ENCODE peak calls at places on chromosomes 11 and 22, in six cellular contexts. W, T, J, U, V and H are unnamed samples. For H4K20me1, the result is how much of the 10 kb centered on the place peaks cover.

GRCh38 chr11:71247551-71248250 is 4.7 kb downstream of the SHANK2 start:
- DNase-seq in W (peak), T (peak), J (no peak), U (no peak), V (no peak), H (no peak)

GRCh38 chr22:43391306-43391705 is 20.5 kb upstream of the MPPED1 start:
- DNase-seq in W (no peak), T (no peak), J (no peak), U (no peak), V (peak), H (no peak)

GRCh38 chr11:28009383-28009782 is 98.6 kb downstream of the KIF18A start:
- DNase-seq in W (no peak), T (no peak), J (no peak), U (peak), V (no peak), H (no peak)

GRCh38 chr11:101993172-101993571 is 54.1 kb upstream of the CFAP300 start:
- DNase-seq in W (no peak), T (no peak), J (no peak), U (no peak), V (no peak), H (no peak)

GRCh38 chr11:132898021-132898420 is 634.3 kb downstream of the OPCML start:
- DNase-seq in W (no peak), T (no peak), J (no peak), U (no peak), V (no peak), H (no peak)

GRCh38 chr11:30406978-30407762 is 84.3 kb downstream of the ARL14EP start:
- DNase-seq in W (peak), T (peak), J (no peak), U (peak), V (no peak), H (no peak)

GRCh38 chr11:66607126-66607834 is 9.2 kb upstream of the RBM14 start:
- DNase-seq in W (no peak), T (no peak), J (no peak), U (no peak), V (peak), H (no peak)

GRCh38 chr11:125338435-125338834 is 157.6 kb downstream of the FEZ1 start:
- DNase-seq in W (no peak), T (no peak), J (no peak), U (no peak), V (no peak), H (no peak)

GRCh38 chr11:64352099-64353005 is 6.6 kb upstream of the RPS6KA4 start:
- DNase-seq in W (no peak), T (no peak), J (no peak), U (no peak), V (peak), H (no peak)

GRCh38 chr22:49979587-49980264 is 19.2 kb downstream of the PIM3 start:
- DNase-seq in W (peak), T (peak), J (no peak), U (peak), V (peak), H (peak)

GRCh38 chr22:20569059-20570058 is 61.9 kb downstream of the MED15 start:
- DNase-seq in W (no peak), T (no peak), J (peak), U (peak), V (peak), H (no peak)

GRCh38 chr22:17120281-17120680 is 879 bp downstream of the TMEM121B start:
- DNase-seq in W (peak), T (peak), J (no peak), U (no peak), V (peak), H (peak)

GRCh38 chr11:2661173-2662023 is 38.4 kb downstream of the KCNQ1OT1 start:
- DNase-seq in W (no peak), T (no peak), J (no peak), U (no peak), V (no peak), H (no peak)

GRCh38 chr11:16511109-16511806 is 154.9 kb upstream of the SOX6 start:
- DNase-seq in W (no peak), T (no peak), J (no peak), U (peak), V (peak), H (no peak)

GRCh38 chr11:83721286-83721685 is 435.1 kb upstream of the CCDC90B start:
- DNase-seq in W (no peak), T (no peak), J (no peak), U (peak), V (no peak), H (no peak)

GRCh38 chr22:33372875-33373274 is 314.7 kb upstream of the SYN3 start:
- DNase-seq in W (no peak), T (no peak), J (no peak), U (no peak), V (no peak), H (no peak)

DNA sequence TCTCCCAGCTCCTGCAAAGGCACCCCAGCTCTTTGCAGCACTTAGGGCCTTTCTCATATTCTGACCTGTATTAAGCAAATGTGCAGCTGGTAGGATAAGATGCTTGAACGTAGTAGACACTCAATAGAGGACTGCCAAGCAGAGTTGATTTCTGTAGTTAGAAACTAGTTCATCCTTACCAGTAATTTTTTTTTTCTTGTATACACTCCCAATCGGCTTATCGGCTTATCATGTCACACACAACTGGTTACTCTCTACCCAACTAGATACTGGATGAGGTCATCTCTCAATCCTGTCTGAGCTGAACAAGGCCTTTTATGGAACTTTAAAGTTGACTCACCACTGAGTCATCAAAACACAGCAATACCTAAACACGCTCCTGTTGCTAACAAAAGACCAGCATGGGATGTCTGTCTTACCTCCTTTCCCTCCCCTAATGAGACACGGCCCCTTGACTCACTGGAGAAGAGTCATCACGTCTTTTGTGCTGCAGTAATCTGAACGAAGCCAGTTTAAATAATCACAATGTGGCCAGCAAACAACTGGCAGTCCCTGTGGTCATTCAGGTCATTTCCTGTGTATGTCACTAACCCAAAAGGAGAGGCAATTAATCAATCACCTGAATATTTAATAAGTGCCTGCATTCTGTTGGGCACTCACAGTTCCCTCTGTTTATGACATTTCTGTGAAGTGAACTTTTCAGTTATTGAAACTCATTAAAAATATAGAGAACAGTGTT is 7.5 kb upstream of the WEE1 start:
- DNase-seq in W (peak), T (peak), J (peak), U (peak), V (peak), H (peak)
- TF ChIP-seq EZH2phosphoT487 in W (no peak), T (no peak), J (no peak), U (no peak), V (no peak), H (no peak)

DNA sequence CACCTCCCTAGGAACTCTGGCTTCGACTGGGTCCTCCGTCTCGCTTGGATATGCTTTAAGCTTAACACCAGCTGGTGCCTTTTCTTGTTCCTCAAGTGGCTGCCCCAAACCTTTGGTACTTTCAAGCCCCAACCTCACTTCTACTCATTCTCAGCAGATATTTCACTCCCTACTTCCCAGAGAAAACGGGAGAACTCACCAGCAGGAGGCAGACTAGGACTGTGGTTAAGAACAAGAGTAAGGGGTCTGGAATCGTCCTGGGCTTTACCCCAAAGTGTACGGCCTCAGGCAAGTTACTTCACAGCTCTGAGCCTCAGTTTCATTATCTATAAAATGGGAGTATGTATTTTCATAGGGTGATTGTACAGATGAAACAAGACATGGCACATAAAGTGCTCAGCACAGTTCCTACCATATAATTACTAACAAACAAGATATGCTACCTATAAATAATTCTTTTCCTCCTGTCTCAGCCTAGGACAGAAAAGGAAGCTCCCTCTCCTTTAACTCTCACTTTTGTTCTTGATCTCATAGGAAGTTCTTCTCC is 37.8 kb downstream of the PAMR1 start:
- DNase-seq in W (peak), T (peak), J (peak), U (peak), V (peak), H (no peak)
- TF ChIP-seq CTCF in W (peak), T (peak), J (peak), U (peak), V (peak), H (peak)

DNA sequence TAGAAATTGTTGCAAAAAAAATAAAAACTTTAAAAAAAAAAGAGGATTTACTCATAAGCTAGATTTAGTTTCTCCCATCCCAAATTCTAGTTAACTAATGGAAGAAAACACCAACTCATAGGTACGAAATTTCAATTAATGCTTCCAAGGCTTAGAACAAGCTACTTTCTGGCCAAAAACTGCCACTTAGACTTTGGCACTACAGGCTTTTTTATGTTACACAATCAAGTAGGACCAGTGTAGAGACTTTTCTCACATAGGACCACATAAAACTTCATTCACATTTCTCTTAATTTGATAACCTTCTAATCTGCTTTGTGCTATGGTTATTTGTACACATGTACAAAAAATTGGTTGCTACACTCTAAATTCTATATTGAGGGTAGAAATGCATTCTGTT is 3.1 kb downstream of the ST13 start:
- DNase-seq in W (no peak), T (no peak), J (no peak), U (no peak), V (no peak), H (no peak)
- H4K20me1 ChIP-seq in W (under half), T (half or more), J (under half), U (under half), V (half or more), H (under half)

GRCh38 chr22:37309221-37310074 is 27.1 kb downstream of the CYTH4 start:
- DNase-seq in W (no peak), T (no peak), J (no peak), U (no peak), V (no peak), H (no peak)
- TF ChIP-seq EZH2phosphoT487 in W (no peak), T (no peak), J (no peak), U (no peak), V (no peak), H (no peak)

GRCh38 chr11:65473275-65473860 is 25.5 kb upstream of the MALAT1 start:
- DNase-seq in W (no peak), T (no peak), J (no peak), U (no peak), V (no peak), H (no peak)

GRCh38 chr11:65471410-65471762 is 27.5 kb upstream of the MALAT1 start:
- DNase-seq in W (peak), T (peak), J (no peak), U (peak), V (peak), H (no peak)

GRCh38 chr11:65470433-65470832 is 28.4 kb upstream of the MALAT1 start:
- DNase-seq in W (no peak), T (no peak), J (no peak), U (no peak), V (no peak), H (no peak)

DNA sequence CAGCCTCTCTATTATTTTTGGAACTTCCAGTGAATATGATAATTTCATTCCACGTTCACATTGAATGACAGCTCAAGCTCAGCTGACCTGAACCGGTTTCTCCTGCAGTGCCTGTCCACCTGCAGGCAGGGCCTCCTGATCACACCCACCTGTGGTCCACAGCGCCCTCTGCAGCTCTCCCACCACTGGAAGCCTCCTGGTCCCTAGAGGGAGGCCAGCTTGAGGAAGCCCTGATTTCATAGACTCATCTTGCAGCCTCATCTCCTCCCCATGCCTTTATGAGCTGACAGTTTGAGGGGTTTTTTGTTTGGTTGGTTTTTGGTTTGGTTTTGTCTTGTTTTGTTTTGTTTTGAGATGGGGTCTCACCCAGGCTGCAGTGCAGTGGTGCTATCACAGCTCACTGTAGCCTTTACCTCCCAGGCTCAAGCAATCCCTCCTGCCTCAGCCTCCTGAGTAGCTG is 29.9 kb upstream of the MALAT1 start:
- DNase-seq in W (peak), T (peak), J (peak), U (peak), V (peak), H (peak)
- TF ChIP-seq CTCF in W (peak), T (peak), J (peak), U (peak), V (peak), H (peak)

DNA sequence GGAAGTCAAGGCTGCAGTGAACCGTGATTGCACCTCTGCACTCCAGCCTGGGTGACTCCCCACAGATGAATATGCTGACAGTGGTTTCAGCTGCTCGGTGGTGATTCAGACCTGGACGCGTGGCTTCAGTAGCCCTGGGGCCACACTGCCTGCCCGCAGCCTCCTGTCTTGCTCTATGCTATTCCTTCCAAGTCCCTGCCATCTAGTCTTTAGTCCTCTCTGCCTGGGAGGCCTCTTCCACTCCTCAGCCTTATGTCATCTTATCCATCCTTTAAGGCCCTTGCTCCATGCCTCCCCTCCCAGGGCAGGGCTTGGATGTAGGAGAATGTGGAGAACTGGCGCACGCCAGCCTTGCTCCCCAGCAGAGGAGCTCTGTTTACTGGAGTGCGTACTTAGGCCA is 23.0 kb downstream of the YDJC start:
- DNase-seq in W (no peak), T (no peak), J (no peak), U (no peak), V (no peak), H (no peak)
- H4K20me1 ChIP-seq in W (half or more), T (half or more), J (under half), U (under half), V (half or more), H (under half)

GRCh38 chr11:88174627-88175003 is 628 bp downstream of the RAB38 start:
- DNase-seq in W (peak), T (peak), J (peak), U (peak), V (peak), H (no peak)
- TF ChIP-seq EZH2phosphoT487 in W (no peak), T (no peak), J (no peak), U (no peak), V (no peak), H (no peak)

GRCh38 chr11:32434387-32435151 is 770 bp downstream of the WT1 start:
- DNase-seq in W (peak), T (peak), J (no peak), U (peak), V (no peak), H (no peak)
- TF ChIP-seq CTCF in W (peak), T (peak), J (no peak), U (peak), V (peak), H (no peak)